ENCODE peak calls at places on chromosomes 5 and 9, in five cellular contexts. P is neuronal stem cell, A is IMR-90, J is mesenchymal stem cell, E is H1. T is an unnamed sample.

GRCh38 chr5:128228506-128228905 is 144.9 kb downstream of the SLC12A2 start:
- DNase-seq in P (no peak), A (peak; percentile 58), J (peak; percentile 16), E (no peak), T (no peak)

GRCh38 chr9:105930007-105930627 is 235.8 kb downstream of the TMEM38B start:
- DNase-seq in P (no peak), A (no peak), J (no peak), E (no peak), T (no peak)

GRCh38 chr5:133705331-133705730 is 93.0 kb upstream of the FSTL4 start:
- DNase-seq in P (no peak), A (no peak), J (no peak), E (no peak), T (no peak)

GRCh38 chr5:35274839-35275509 is 44.7 kb upstream of the PRLR start:
- DNase-seq in P (no peak), A (no peak), J (no peak), E (no peak), T (no peak)

GRCh38 chr9:74496819-74497749 is at the start of gene RORB:
- DNase-seq in P (peak; percentile 79), A (peak; percentile 5), J (peak; percentile 36), E (peak; percentile 82), T (peak; percentile 2)

GRCh38 chr9:125495137-125496119 is 211.6 kb downstream of the MAPKAP1 start:
- DNase-seq in P (no peak), A (no peak), J (no peak), E (no peak), T (peak; percentile 85)

GRCh38 chr9:97866848-97867247 is 13.8 kb downstream of the FOXE1 start:
- DNase-seq in P (no peak), A (no peak), J (no peak), E (no peak), T (no peak)

GRCh38 chr9:90815183-90815943 is 13.7 kb downstream of the SYK start:
- DNase-seq in P (no peak), A (peak; percentile 2), J (peak; percentile 86), E (no peak), T (peak; percentile 23)

GRCh38 chr5:27494845-27495244 is 456.5 kb upstream of the CDH9 start:
- DNase-seq in P (no peak), A (no peak), J (peak; percentile 33), E (no peak), T (peak; percentile 16)

GRCh38 chr9:129242191-129242953 is 64.3 kb upstream of the IER5L start:
- DNase-seq in P (no peak), A (no peak), J (no peak), E (no peak), T (no peak)

GRCh38 chr9:86747711-86748110 is 199.6 kb downstream of the GAS1 start:
- DNase-seq in P (no peak), A (no peak), J (no peak), E (no peak), T (peak; percentile 21)

GRCh38 chr5:36688722-36689121 is 82.3 kb downstream of the SLC1A3 start:
- DNase-seq in P (no peak), A (peak; percentile 4), J (peak; percentile 12), E (no peak), T (peak; percentile 53)

GRCh38 chr9:105299190-105299854 is 54.9 kb downstream of the SLC44A1 start:
- DNase-seq in P (no peak), A (peak; percentile 98), J (peak; percentile 97), E (no peak), T (peak; percentile 70)

GRCh38 chr9:77807295-77807694 is 159.2 kb upstream of the GNA14 start:
- DNase-seq in P (no peak), A (peak; percentile 93), J (peak; percentile 91), E (no peak), T (peak; percentile 72)

GRCh38 chr9:97906236-97906831 is 16.0 kb downstream of the TRMO start:
- DNase-seq in P (no peak), A (no peak), J (no peak), E (no peak), T (no peak)

GRCh38 chr9:17622749-17623148 is 43.9 kb downstream of the SH3GL2 start:
- DNase-seq in P (no peak), A (no peak), J (no peak), E (no peak), T (no peak)

GRCh38 chr9:120348951-120349429 is 231.0 kb downstream of the CDK5RAP2 start:
- DNase-seq in P (peak; percentile 57), A (peak; percentile 49), J (peak; percentile 49), E (peak; percentile 70), T (no peak)

GRCh38 chr5:3896098-3896497 is 300.5 kb downstream of the IRX1 start:
- DNase-seq in P (no peak), A (no peak), J (no peak), E (no peak), T (no peak)

GRCh38 chr9:93183106-93183662 is 755 bp upstream of the WNK2 start:
- DNase-seq in P (no peak), A (no peak), J (no peak), E (no peak), T (no peak)

GRCh38 chr5:112929336-112930081 is 7.5 kb upstream of the REEP5 start:
- DNase-seq in P (no peak), A (peak; percentile 33), J (no peak), E (no peak), T (peak; percentile 77)

GRCh38 chr9:128103589-128103962 is 24.0 kb downstream of the PTGES2 start:
- DNase-seq in P (no peak), A (no peak), J (no peak), E (peak; percentile 58), T (peak; percentile 49)

GRCh38 chr9:97749928-97750327 is 52.8 kb upstream of the XPA start:
- DNase-seq in P (no peak), A (no peak), J (no peak), E (no peak), T (no peak)

GRCh38 chr9:98873535-98874432 is 66.3 kb downstream of the GALNT12 start:
- DNase-seq in P (no peak), A (no peak), J (no peak), E (no peak), T (peak; percentile 67)

GRCh38 chr5:132751444-132751843 is 4.2 kb downstream of the CCNI2 start:
- DNase-seq in P (no peak), A (peak; percentile 69), J (no peak), E (no peak), T (no peak)

GRCh38 chr9:109403766-109404320 is 83.0 kb upstream of the EPB41L4B start:
- DNase-seq in P (no peak), A (no peak), J (no peak), E (no peak), T (no peak)

GRCh38 chr9:105055922-105056321 is 128.0 kb upstream of the ABCA1 start:
- DNase-seq in P (no peak), A (peak; percentile 84), J (peak; percentile 56), E (no peak), T (no peak)

GRCh38 chr5:159419567-159419966 is 89.3 kb upstream of the IL12B start:
- DNase-seq in P (no peak), A (no peak), J (no peak), E (no peak), T (no peak)

GRCh38 chr9:133461975-133462374 is 2.2 kb downstream of the CACFD1 start:
- DNase-seq in P (no peak), A (no peak), J (no peak), E (no peak), T (no peak)

GRCh38 chr9:112041536-112042243 is 133.4 kb downstream of the SUSD1 start:
- DNase-seq in P (no peak), A (peak; percentile 100), J (peak; percentile 98), E (peak; percentile 58), T (peak; percentile 94)

GRCh38 chr9:133629221-133630110 is 6.7 kb upstream of the DBH start:
- DNase-seq in P (no peak), A (no peak), J (no peak), E (no peak), T (no peak)

GRCh38 chr9:121819511-121820231 is 168.2 kb downstream of the DAB2IP start:
- DNase-seq in P (peak; percentile 55), A (peak; percentile 63), J (peak; percentile 22), E (no peak), T (no peak)

GRCh38 chr9:93092171-93092991 is 3.6 kb upstream of the CARD19 start:
- DNase-seq in P (no peak), A (no peak), J (no peak), E (no peak), T (no peak)

GRCh38 chr5:65927497-65928340 is 1.3 kb downstream of the ERBIN start:
- DNase-seq in P (no peak), A (peak; percentile 72), J (peak; percentile 77), E (no peak), T (peak; percentile 20)

GRCh38 chr5:100777680-100778281 is 125.3 kb downstream of the ST8SIA4 start:
- DNase-seq in P (no peak), A (peak; percentile 89), J (peak; percentile 81), E (no peak), T (peak; percentile 39)

GRCh38 chr9:112547712-112548440 is 61.2 kb downstream of the KIAA1958 start:
- DNase-seq in P (no peak), A (no peak), J (no peak), E (no peak), T (no peak)

GRCh38 chr5:178356459-178356872 is 123.9 kb upstream of the PHYKPL start:
- DNase-seq in P (peak; percentile 65), A (no peak), J (peak; percentile 24), E (no peak), T (no peak)

GRCh38 chr9:63817622-63818518 is 1467.1 kb downstream of the FOXD4L5 start:
- DNase-seq in P (peak; percentile 37), A (peak; percentile 8), J (peak; percentile 8), E (peak; percentile 91), T (peak; percentile 20)

GRCh38 chr5:126742425-126742824 is 34.5 kb upstream of the LMNB1 start:
- DNase-seq in P (no peak), A (no peak), J (no peak), E (no peak), T (no peak)

GRCh38 chr5:73119492-73120157 is 750 bp upstream of the TMEM171 start:
- DNase-seq in P (no peak), A (no peak), J (peak; percentile 20), E (peak; percentile 74), T (no peak)

GRCh38 chr5:73118331-73119011 is 1.9 kb upstream of the TMEM171 start:
- DNase-seq in P (no peak), A (no peak), J (no peak), E (no peak), T (no peak)

GRCh38 chr5:73121109-73121443 is 701 bp downstream of the TMEM171 start:
- DNase-seq in P (no peak), A (peak; percentile 47), J (no peak), E (no peak), T (no peak)

GRCh38 chr5:73122875-73123810 is 2.8 kb downstream of the TMEM171 start:
- DNase-seq in P (no peak), A (peak; percentile 46), J (peak; percentile 42), E (peak; percentile 57), T (no peak)

GRCh38 chr5:73120222-73121108 is at the start of gene TMEM171:
- DNase-seq in P (peak; percentile 48), A (peak; percentile 37), J (peak; percentile 30), E (peak; percentile 76), T (peak; percentile 4)
- H3K4me3 ChIP-seq in P (peak within 1 kb of the TSS; percentile 79), A (peak within 1 kb of the TSS; percentile 72), J (peak within 1 kb of the TSS; percentile 88), E (peak within 1 kb of the TSS; percentile 52), T (peak within 1 kb of the TSS; percentile 70)

GRCh38 chr9:103037508-103038477 is 42.7 kb downstream of the CYLC2 start:
- DNase-seq in P (no peak), A (no peak), J (no peak), E (no peak), T (no peak)
- H3K23ac ChIP-seq in P (no peak overlapping the region), A (no peak overlapping the region), J (no peak overlapping the region), E (no peak overlapping the region), T (no peak overlapping the region)

GRCh38 chr9:9231946-9232345 is 1380.9 kb downstream of the PTPRD start:
- DNase-seq in P (no peak), A (no peak), J (no peak), E (no peak), T (no peak)
- H2AFZ ChIP-seq in P (no peak overlapping the region), A (no peak overlapping the region), J (no peak overlapping the region), E (no peak overlapping the region), T (no peak overlapping the region)

GRCh38 chr5:10859393-10860195 is 98.6 kb upstream of the DAP start:
- DNase-seq in P (peak; percentile 35), A (no peak), J (no peak), E (no peak), T (no peak)
- H3K4me3 ChIP-seq in P (no peak overlapping the region), A (no peak overlapping the region), J (no peak overlapping the region), E (no peak overlapping the region), T (no peak overlapping the region)